ENCODE peak calls at places on chromosomes 4 and X, in five cellular contexts. One of them, this sample, is unnamed.

GRCh38 chr4:89301003-89301402 is 6.6 kb downstream of the GPRIN3 start:
- DNase-seq in hypothalamus: no peak
- DNase-seq in activated CD8-positive, alpha-beta memory T cell treated with anti-CD3 and anti-CD28 coated beads for 48 hours: no peak
- DNase-seq in ureter: no peak
- DNase-seq in naive B cell: no peak
- DNase-seq in this sample: no peak

GRCh38 chr4:108556588-108557200 is 63.7 kb upstream of the RPL34 start:
- DNase-seq in hypothalamus: no peak
- DNase-seq in activated CD8-positive, alpha-beta memory T cell treated with anti-CD3 and anti-CD28 coated beads for 48 hours: no peak
- DNase-seq in ureter: no peak
- DNase-seq in naive B cell: peak
- DNase-seq in this sample: no peak

GRCh38 chrX:6810796-6811195 is 275.9 kb upstream of the VCX3A start:
- DNase-seq in hypothalamus: no peak
- DNase-seq in activated CD8-positive, alpha-beta memory T cell treated with anti-CD3 and anti-CD28 coated beads for 48 hours: no peak
- DNase-seq in ureter: no peak
- DNase-seq in naive B cell: no peak
- DNase-seq in this sample: no peak

GRCh38 chr4:180751009-180751408 is 1492.2 kb upstream of the TENM3 start:
- DNase-seq in hypothalamus: no peak
- DNase-seq in activated CD8-positive, alpha-beta memory T cell treated with anti-CD3 and anti-CD28 coated beads for 48 hours: no peak
- DNase-seq in ureter: no peak
- DNase-seq in naive B cell: no peak
- DNase-seq in this sample: no peak

GRCh38 chrX:132615396-132616131 is 126.7 kb upstream of the MBNL3 start:
- DNase-seq in hypothalamus: no peak
- DNase-seq in activated CD8-positive, alpha-beta memory T cell treated with anti-CD3 and anti-CD28 coated beads for 48 hours: no peak
- DNase-seq in ureter: no peak
- DNase-seq in naive B cell: peak
- DNase-seq in this sample: peak

GRCh38 chr4:79413032-79413431 is 5.0 kb upstream of the GK2 start:
- DNase-seq in hypothalamus: no peak
- DNase-seq in activated CD8-positive, alpha-beta memory T cell treated with anti-CD3 and anti-CD28 coated beads for 48 hours: no peak
- DNase-seq in ureter: no peak
- DNase-seq in naive B cell: no peak
- DNase-seq in this sample: no peak

GRCh38 chrX:21479695-21480280 is 105.6 kb downstream of the CNKSR2 start:
- DNase-seq in hypothalamus: no peak
- DNase-seq in activated CD8-positive, alpha-beta memory T cell treated with anti-CD3 and anti-CD28 coated beads for 48 hours: no peak
- DNase-seq in ureter: no peak
- DNase-seq in naive B cell: peak
- DNase-seq in this sample: no peak

GRCh38 chr4:129064717-129065116 is 28.6 kb downstream of the SCLT1 start:
- DNase-seq in hypothalamus: no peak
- DNase-seq in activated CD8-positive, alpha-beta memory T cell treated with anti-CD3 and anti-CD28 coated beads for 48 hours: no peak
- DNase-seq in ureter: no peak
- DNase-seq in naive B cell: no peak
- DNase-seq in this sample: no peak

GRCh38 chr4:69787879-69788278 is 27.5 kb upstream of the SULT1B1 start:
- DNase-seq in hypothalamus: no peak
- DNase-seq in activated CD8-positive, alpha-beta memory T cell treated with anti-CD3 and anti-CD28 coated beads for 48 hours: no peak
- DNase-seq in ureter: no peak
- DNase-seq in naive B cell: no peak
- DNase-seq in this sample: no peak

GRCh38 chr4:86344127-86344526 is 15.7 kb downstream of the MAPK10 start:
- DNase-seq in hypothalamus: no peak
- DNase-seq in activated CD8-positive, alpha-beta memory T cell treated with anti-CD3 and anti-CD28 coated beads for 48 hours: no peak
- DNase-seq in ureter: no peak
- DNase-seq in naive B cell: no peak
- DNase-seq in this sample: no peak

GRCh38 chr4:128159967-128160366 is 98.9 kb downstream of the LARP1B start:
- DNase-seq in hypothalamus: no peak
- DNase-seq in activated CD8-positive, alpha-beta memory T cell treated with anti-CD3 and anti-CD28 coated beads for 48 hours: no peak
- DNase-seq in ureter: no peak
- DNase-seq in naive B cell: no peak
- DNase-seq in this sample: no peak

GRCh38 chr4:153170407-153170806 is 33.8 kb upstream of the TRIM2 start:
- DNase-seq in hypothalamus: peak
- DNase-seq in activated CD8-positive, alpha-beta memory T cell treated with anti-CD3 and anti-CD28 coated beads for 48 hours: no peak
- DNase-seq in ureter: no peak
- DNase-seq in naive B cell: no peak
- DNase-seq in this sample: no peak

GRCh38 chrX:67004451-67004850 is 365.6 kb upstream of the EDA2R start:
- DNase-seq in hypothalamus: no peak
- DNase-seq in activated CD8-positive, alpha-beta memory T cell treated with anti-CD3 and anti-CD28 coated beads for 48 hours: no peak
- DNase-seq in ureter: no peak
- DNase-seq in naive B cell: no peak
- DNase-seq in this sample: no peak

GRCh38 chr4:182265881-182266280 is 22.7 kb downstream of the TENM3 start:
- DNase-seq in hypothalamus: no peak
- DNase-seq in activated CD8-positive, alpha-beta memory T cell treated with anti-CD3 and anti-CD28 coated beads for 48 hours: no peak
- DNase-seq in ureter: no peak
- DNase-seq in naive B cell: no peak
- DNase-seq in this sample: no peak

GRCh38 chr4:121176082-121176706 is 12.1 kb upstream of the TNIP3 start:
- DNase-seq in hypothalamus: no peak
- DNase-seq in activated CD8-positive, alpha-beta memory T cell treated with anti-CD3 and anti-CD28 coated beads for 48 hours: no peak
- DNase-seq in ureter: no peak
- DNase-seq in naive B cell: no peak
- DNase-seq in this sample: no peak

GRCh38 chr4:133585323-133585722 is 436.2 kb downstream of the PCDH10 start:
- DNase-seq in hypothalamus: no peak
- DNase-seq in activated CD8-positive, alpha-beta memory T cell treated with anti-CD3 and anti-CD28 coated beads for 48 hours: no peak
- DNase-seq in ureter: no peak
- DNase-seq in naive B cell: no peak
- DNase-seq in this sample: no peak

GRCh38 chrX:123590842-123591491 is 141.9 kb downstream of the THOC2 start:
- DNase-seq in hypothalamus: no peak
- DNase-seq in activated CD8-positive, alpha-beta memory T cell treated with anti-CD3 and anti-CD28 coated beads for 48 hours: no peak
- DNase-seq in ureter: no peak
- DNase-seq in naive B cell: no peak
- DNase-seq in this sample: no peak

GRCh38 chrX:30653415-30654131 is at the start of gene GK:
- DNase-seq in hypothalamus: no peak
- DNase-seq in activated CD8-positive, alpha-beta memory T cell treated with anti-CD3 and anti-CD28 coated beads for 48 hours: no peak
- DNase-seq in ureter: peak
- DNase-seq in naive B cell: no peak
- DNase-seq in this sample: no peak

GRCh38 chr4:47675810-47676209 is 162.1 kb downstream of the CORIN start:
- DNase-seq in hypothalamus: no peak
- DNase-seq in activated CD8-positive, alpha-beta memory T cell treated with anti-CD3 and anti-CD28 coated beads for 48 hours: no peak
- DNase-seq in ureter: no peak
- DNase-seq in naive B cell: no peak
- DNase-seq in this sample: no peak